ENCODE peak calls at places on chromosome 14, in four cellular contexts. S is SK-N-SH, Z is K562, F is GM12878. R is an unnamed sample.

GRCh38 chr14:64080452-64080851 is 213.7 kb downstream of the ESR2 start:
- DNase-seq in F (no peak), S (no peak), Z (no peak), R (no peak)

GRCh38 chr14:20631821-20632389 is 9.6 kb downstream of the OR6S1 start:
- DNase-seq in Z (peak), S (peak), F (no peak), R (peak)

GRCh38 chr14:50675597-50675996 is 7.5 kb upstream of the SAV1 start:
- DNase-seq in Z (no peak), S (no peak), F (no peak), R (no peak)

GRCh38 chr14:92603309-92604257 is 90.0 kb downstream of the RIN3 start:
- DNase-seq in S (no peak), F (no peak), Z (no peak), R (no peak)

GRCh38 chr14:87805315-87805723 is 187.7 kb downstream of the GALC start:
- DNase-seq in S (peak), Z (peak), F (no peak), R (peak)

GRCh38 chr14:91230363-91231035 is 14.0 kb downstream of the GPR68 start:
- DNase-seq in F (no peak), Z (no peak), S (no peak), R (no peak)

GRCh38 chr14:23321572-23322547 is 603 bp downstream of the PABPN1 start:
- DNase-seq in F (no peak), S (peak), Z (peak), R (peak)

GRCh38 chr14:70635971-70636595 is 5.6 kb upstream of the TTC9 start:
- DNase-seq in F (no peak), Z (no peak), S (no peak), R (peak)

GRCh38 chr14:106277503-106277902 is 751.1 kb downstream of the TMEM121 start:
- DNase-seq in Z (peak), F (no peak), S (peak), R (peak)

GRCh38 chr14:96062506-96062905 is 23.3 kb downstream of the C14orf132 start:
- DNase-seq in Z (no peak), F (no peak), S (no peak), R (no peak)

GRCh38 chr14:103378042-103378854 is 7.0 kb upstream of the MARK3 start:
- DNase-seq in F (no peak), Z (peak), S (no peak), R (peak)

GRCh38 chr14:103377522-103378041 is 7.6 kb upstream of the MARK3 start:
- DNase-seq in F (no peak), Z (no peak), S (no peak), R (no peak)

GRCh38 chr14:103384450-103385152 is 614 bp upstream of the MARK3 start:
- DNase-seq in F (no peak), S (no peak), Z (no peak), R (no peak)

GRCh38 chr14:103382375-103382774 is 2.8 kb upstream of the MARK3 start:
- DNase-seq in S (no peak), F (no peak), Z (peak), R (no peak)

DNA sequence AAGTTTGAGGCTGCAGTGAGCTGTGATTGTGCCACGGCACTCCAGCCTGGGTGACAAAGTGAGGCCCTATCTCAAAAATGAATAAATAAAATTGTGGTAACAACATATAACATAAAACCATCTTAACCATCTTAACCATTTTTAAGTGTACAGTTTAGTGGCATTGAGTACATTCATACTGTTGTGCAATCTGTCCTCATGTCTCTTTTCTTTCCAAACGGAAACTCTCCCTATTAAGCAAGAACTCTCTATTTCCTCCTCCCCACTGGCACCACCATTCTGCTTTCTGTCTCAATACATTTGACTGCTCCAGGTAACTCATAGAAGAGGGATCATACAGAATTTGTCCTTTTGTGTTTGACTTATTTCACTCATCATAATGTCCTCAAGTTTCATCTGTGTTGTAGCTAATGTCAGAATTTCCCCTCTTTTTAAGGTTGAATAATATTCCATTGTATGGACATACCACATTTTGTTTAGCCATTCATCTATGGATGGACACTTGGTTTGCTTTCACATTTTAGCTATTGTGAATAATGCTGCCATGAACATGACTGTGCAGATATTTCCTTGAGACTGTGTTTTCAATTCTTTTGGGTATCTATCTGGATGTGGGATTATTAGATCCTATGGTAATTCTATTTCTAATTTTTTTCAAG is 4.4 kb upstream of the MARK3 start:
- DNase-seq in F (no peak), Z (no peak), S (no peak), R (no peak)
- TF ChIP-seq NFIC in F (no peak), Z (no peak), S (no peak), R (no peak)

GRCh38 chr14:97274626-97275025 is 477.4 kb downstream of the VRK1 start:
- DNase-seq in F (no peak), S (no peak), Z (no peak), R (no peak)
- TF ChIP-seq NFIC in F (no peak), S (no peak), Z (no peak), R (no peak)

DNA sequence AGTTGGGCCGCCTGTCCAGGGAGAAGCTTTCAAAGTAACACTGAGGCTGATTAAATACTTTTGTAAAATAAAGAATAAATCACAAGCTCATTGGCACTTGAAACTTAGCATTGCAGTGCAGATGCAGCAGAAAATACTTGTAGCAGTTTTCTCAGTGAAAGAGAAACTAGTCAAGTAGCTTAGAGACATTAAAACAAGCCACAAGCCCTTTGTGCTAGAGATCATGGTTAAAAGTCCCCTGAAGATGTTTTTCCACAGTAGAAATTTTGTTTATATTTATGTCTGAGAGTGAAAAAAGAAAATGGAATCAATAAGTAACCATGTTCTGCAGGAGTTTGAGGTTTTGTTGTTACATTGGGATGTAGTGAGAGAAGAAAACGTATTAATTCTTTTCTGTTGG is 5.9 kb downstream of the PSEN1 start:
- DNase-seq in S (no peak), F (peak), Z (no peak), R (no peak)
- TF ChIP-seq NFIC in S (no peak), F (no peak), Z (no peak), R (no peak)

GRCh38 chr14:105094193-105094907 is 29.1 kb upstream of the GPR132 start:
- DNase-seq in F (no peak), Z (no peak), S (no peak), R (no peak)

GRCh38 chr14:105092124-105092911 is 27.1 kb upstream of the GPR132 start:
- DNase-seq in F (no peak), S (peak), Z (no peak), R (no peak)

GRCh38 chr14:105091335-105092123 is 26.3 kb upstream of the GPR132 start:
- DNase-seq in S (no peak), F (no peak), Z (no peak), R (peak)

GRCh38 chr14:105093426-105094192 is 28.4 kb upstream of the GPR132 start:
- DNase-seq in S (peak), Z (peak), F (peak), R (peak)

DNA sequence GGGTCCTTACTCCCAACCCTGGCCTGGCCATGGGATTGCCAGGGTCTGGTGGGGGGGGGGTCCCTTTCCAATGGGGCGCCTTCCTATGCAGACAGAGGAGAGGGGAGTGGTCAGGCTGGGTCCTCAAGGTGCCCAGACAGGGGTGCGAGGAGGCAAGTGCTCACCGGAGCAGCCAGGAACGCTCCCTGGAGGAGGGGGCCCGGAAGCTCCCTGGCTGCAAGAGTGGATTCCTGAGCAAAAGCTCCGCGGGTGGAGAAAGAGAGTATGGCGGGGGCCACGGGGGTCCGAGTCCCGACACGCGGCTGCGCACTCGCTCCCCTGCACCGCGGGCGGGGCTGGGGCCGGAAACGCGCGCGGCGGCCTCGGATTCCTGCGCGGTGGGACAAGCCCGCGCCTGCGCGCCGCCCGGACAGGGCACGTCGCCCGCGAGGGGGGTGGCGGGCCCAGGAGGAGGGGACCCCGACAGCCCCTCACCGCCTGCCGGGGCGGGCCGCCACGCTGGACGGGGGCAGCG is 27.7 kb upstream of the GPR132 start:
- DNase-seq in Z (peak), S (peak), F (no peak), R (no peak)
- TF ChIP-seq NFIC in Z (no peak), S (no peak), F (no peak), R (no peak)

DNA sequence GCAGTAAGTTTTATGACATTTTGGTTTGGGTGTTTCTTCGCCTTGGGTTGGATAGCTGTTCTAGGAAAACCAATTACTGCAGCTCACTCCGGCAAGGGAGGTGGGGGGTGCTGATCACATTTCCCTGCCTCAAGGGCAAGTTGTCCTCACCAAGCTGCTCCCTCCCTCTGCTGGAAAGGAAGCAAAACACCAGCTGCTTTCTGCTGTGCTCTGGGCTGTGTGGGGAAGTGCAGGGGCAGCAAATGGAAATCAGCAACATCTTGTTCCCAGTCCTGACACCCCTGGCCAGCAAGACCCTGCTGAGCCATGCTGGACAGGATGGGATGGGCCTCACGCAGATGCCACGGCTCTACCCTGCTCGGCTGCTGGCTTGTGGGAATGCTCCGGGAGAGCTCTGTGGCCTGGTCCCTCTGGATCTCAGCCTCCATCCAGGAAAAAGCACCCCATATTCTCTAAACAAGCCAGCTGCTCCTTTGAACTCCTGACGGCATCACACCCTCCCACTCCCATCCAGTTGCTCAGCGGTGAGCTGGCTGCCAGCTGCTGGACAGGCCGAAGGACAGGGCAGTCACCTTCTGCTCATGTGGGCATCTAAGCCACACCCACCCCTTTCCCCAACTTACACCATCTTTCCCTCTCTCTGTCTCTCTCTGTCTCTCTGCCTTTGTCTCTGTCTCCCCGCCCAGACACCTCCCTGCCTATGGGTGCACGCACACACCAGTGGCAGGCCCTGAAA is 52.4 kb upstream of the EIF5 start:
- DNase-seq in S (peak), Z (peak), F (no peak), R (peak)
- TF ChIP-seq NFIC in S (no peak), Z (no peak), F (no peak), R (no peak)

GRCh38 chr14:97948841-97949240 is 1151.7 kb downstream of the VRK1 start:
- DNase-seq in F (no peak), S (no peak), Z (no peak), R (no peak)
- TF ChIP-seq NFIC in F (no peak), S (no peak), Z (no peak), R (no peak)

DNA sequence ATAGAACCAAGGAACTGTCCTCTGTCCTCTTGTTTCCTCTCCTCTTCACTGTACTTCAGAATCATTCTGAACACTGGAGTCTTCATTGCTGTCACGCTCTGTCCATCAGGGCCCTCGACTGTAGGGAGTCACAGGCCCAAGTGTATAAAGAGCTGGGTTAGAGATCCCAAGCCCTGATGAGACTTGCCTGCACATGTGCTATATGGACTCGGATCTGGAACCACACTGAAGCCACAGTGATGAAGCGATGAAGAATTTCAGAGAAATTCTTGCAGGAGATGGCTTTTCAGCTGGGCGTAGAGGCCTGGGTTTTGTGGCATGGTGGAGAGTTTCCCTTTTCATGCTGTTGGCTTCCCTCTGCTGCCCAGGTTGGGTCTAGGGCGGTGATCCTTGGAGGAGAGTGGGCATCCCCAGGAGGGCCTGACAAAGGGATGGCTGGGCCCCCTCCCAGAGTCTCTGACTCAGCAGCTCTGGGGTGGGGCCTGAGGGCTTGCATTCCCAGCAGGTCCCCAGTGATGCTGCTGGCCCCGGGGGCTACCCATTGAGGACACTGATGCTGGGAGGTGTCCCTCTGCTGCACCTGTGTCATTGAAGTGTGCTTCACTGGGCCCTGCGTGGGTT is 39.6 kb upstream of the YY1 start:
- DNase-seq in Z (no peak), S (no peak), F (no peak), R (no peak)
- TF ChIP-seq NFIC in Z (no peak), S (no peak), F (no peak), R (no peak)

GRCh38 chr14:55240526-55241178 is 30.6 kb upstream of the FBXO34 start:
- DNase-seq in S (peak), Z (no peak), F (no peak), R (no peak)

GRCh38 chr14:55249423-55249822 is 21.8 kb upstream of the FBXO34 start:
- DNase-seq in S (no peak), Z (peak), F (no peak), R (no peak)

GRCh38 chr14:55243813-55244212 is 27.4 kb upstream of the FBXO34 start:
- DNase-seq in F (no peak), Z (no peak), S (no peak), R (no peak)

GRCh38 chr14:55241673-55242072 is 29.5 kb upstream of the FBXO34 start:
- DNase-seq in S (no peak), F (no peak), Z (no peak), R (no peak)

DNA sequence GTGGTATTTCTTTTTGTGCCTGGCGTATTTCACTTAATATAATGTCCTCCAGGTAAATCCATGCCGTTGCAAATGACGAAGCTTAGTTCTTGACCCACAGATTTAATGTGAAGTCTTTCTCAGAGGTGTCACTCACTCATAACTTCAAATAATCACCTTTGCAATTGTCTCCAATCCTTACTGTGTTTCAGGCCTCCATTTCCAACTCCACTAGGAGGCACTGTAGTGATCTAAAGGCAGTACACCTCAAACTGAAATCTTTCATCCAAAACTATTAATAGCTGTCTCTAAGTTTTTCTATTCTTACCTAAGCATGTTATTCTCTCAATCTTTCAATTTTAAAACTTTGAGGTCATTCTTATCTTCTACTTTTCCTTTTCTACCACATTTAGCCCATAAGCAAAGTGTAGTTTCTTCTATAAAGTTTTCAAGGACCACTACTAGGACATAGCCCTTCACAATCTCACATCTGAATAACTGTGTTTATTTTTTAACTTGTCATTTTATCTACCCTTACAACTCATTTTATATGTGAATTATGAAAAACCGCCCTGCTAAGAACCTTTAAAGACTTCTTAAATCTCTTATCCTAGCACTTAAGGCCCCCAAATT is 25.5 kb upstream of the FBXO34 start:
- DNase-seq in F (no peak), Z (no peak), S (no peak), R (peak)
- TF ChIP-seq NFIC in F (no peak), Z (no peak), S (no peak), R (no peak)

GRCh38 chr14:89425931-89426330 is 8.9 kb upstream of the FOXN3 start:
- DNase-seq in F (peak), S (no peak), Z (no peak), R (peak)
- TF ChIP-seq NFIC in F (peak), S (peak), Z (no peak), R (no peak)

GRCh38 chr14:24417832-24418491 is 11.5 kb downstream of the CBLN3 start:
- DNase-seq in S (no peak), F (no peak), Z (no peak), R (no peak)
- TF ChIP-seq NFIC in S (no peak), F (no peak), Z (no peak), R (no peak)